ENCODE peak calls at places on chromosome 12, in ten cellular contexts. C is pancreas, G is upper lobe of left lung, Y is upper lobe of right lung, S is WERI-Rb-1, V is dorsolateral prefrontal cortex, Q is GM23248, D is AG04450, U is RWPE1, T is endothelial cell of umbilical vein. B is an unnamed sample.

GRCh38 chr12:23950011-23950774 is 723 bp upstream of the SOX5 start:
- DNase-seq in C (no peak), G (no peak), Y (peak), S (peak), V (no peak), Q (peak), D (no peak), U (no peak), T (peak), B (no peak)

GRCh38 chr12:6372403-6373003 is 2.9 kb downstream of the SCNN1A start:
- DNase-seq in C (peak), G (peak), Y (peak), S (peak), V (no peak), Q (peak), D (no peak), U (peak), T (peak), B (no peak)

GRCh38 chr12:102095677-102096263 is 24.1 kb downstream of the NUP37 start:
- DNase-seq in C (no peak), G (no peak), Y (no peak), S (no peak), V (no peak), Q (peak), D (no peak), U (peak), T (peak), B (no peak)

GRCh38 chr12:89251326-89252237 is 100.7 kb downstream of the DUSP6 start:
- DNase-seq in C (no peak), G (no peak), Y (no peak), S (no peak), V (no peak), Q (no peak), D (no peak), U (no peak), T (no peak), B (no peak)

GRCh38 chr12:18828987-18829386 is 91.1 kb downstream of the CAPZA3 start:
- DNase-seq in C (no peak), G (no peak), Y (no peak), S (no peak), V (no peak), Q (no peak), D (no peak), U (no peak), T (no peak), B (no peak)

GRCh38 chr12:126369487-126370463 is 1304.5 kb downstream of the AACS start:
- DNase-seq in C (no peak), G (no peak), Y (no peak), S (no peak), V (no peak), Q (peak), D (no peak), U (peak), T (no peak), B (no peak)

GRCh38 chr12:93807354-93807753 is 130.2 kb downstream of the CRADD start:
- DNase-seq in C (no peak), G (no peak), Y (no peak), S (no peak), V (no peak), Q (no peak), D (no peak), U (no peak), T (no peak), B (no peak)

GRCh38 chr12:53060721-53061276 is 10.9 kb downstream of the TNS2 start:
- DNase-seq in C (peak), G (no peak), Y (peak), S (no peak), V (peak), Q (no peak), D (no peak), U (no peak), T (peak), B (no peak)

GRCh38 chr12:2098852-2099251 is 46.1 kb downstream of the CACNA1C start:
- DNase-seq in C (no peak), G (no peak), Y (peak), S (no peak), V (no peak), Q (no peak), D (no peak), U (no peak), T (no peak), B (no peak)

GRCh38 chr12:16474801-16475200 is 127.4 kb downstream of the MGST1 start:
- DNase-seq in C (no peak), G (no peak), Y (no peak), S (no peak), V (no peak), Q (no peak), D (no peak), U (no peak), T (no peak), B (no peak)

GRCh38 chr12:64672925-64673409 is 62.7 kb downstream of the RASSF3 start:
- DNase-seq in C (peak), G (peak), Y (no peak), S (no peak), V (no peak), Q (no peak), D (no peak), U (no peak), T (peak), B (no peak)

GRCh38 chr12:53569174-53569557 is 57.0 kb downstream of the ATF7 start:
- DNase-seq in C (no peak), G (no peak), Y (no peak), S (no peak), V (no peak), Q (peak), D (peak), U (no peak), T (no peak), B (no peak)

GRCh38 chr12:83017001-83017400 is 330.3 kb downstream of the TMTC2 start:
- DNase-seq in C (no peak), G (no peak), Y (no peak), S (no peak), V (no peak), Q (no peak), D (no peak), U (no peak), T (no peak), B (no peak)

GRCh38 chr12:2027379-2027778 is 23.1 kb upstream of the DCP1B start:
- DNase-seq in C (no peak), G (no peak), Y (no peak), S (no peak), V (no peak), Q (no peak), D (no peak), U (no peak), T (no peak), B (no peak)

GRCh38 chr12:124625867-124626675 is 58.7 kb upstream of the NCOR2 start:
- DNase-seq in C (no peak), G (peak), Y (peak), S (no peak), V (no peak), Q (peak), D (no peak), U (peak), T (peak), B (no peak)

GRCh38 chr12:131642101-131642540 is 68.8 kb upstream of the SFSWAP start:
- DNase-seq in C (no peak), G (no peak), Y (no peak), S (peak), V (no peak), Q (no peak), D (no peak), U (peak), T (peak), B (no peak)

GRCh38 chr12:118980407-118981014 is 830 bp upstream of the SRRM4 start:
- DNase-seq in C (no peak), G (no peak), Y (no peak), S (peak), V (peak), Q (no peak), D (no peak), U (no peak), T (no peak), B (no peak)

GRCh38 chr12:8699714-8700113 is 1.9 kb downstream of the RIMKLB start:
- DNase-seq in C (no peak), G (no peak), Y (no peak), S (peak), V (no peak), Q (no peak), D (no peak), U (no peak), T (no peak), B (no peak)

GRCh38 chr12:77406131-77406905 is 340.9 kb upstream of the E2F7 start:
- DNase-seq in C (no peak), G (no peak), Y (no peak), S (no peak), V (no peak), Q (no peak), D (no peak), U (no peak), T (no peak), B (no peak)

GRCh38 chr12:54048694-54049093 is 4.9 kb upstream of the HOXC4 start:
- DNase-seq in C (no peak), G (no peak), Y (no peak), S (no peak), V (no peak), Q (no peak), D (no peak), U (no peak), T (no peak), B (no peak)

GRCh38 chr12:93379432-93380308 is 1.9 kb downstream of the NUDT4 start:
- DNase-seq in C (no peak), G (no peak), Y (no peak), S (no peak), V (no peak), Q (peak), D (no peak), U (no peak), T (peak), B (no peak)

GRCh38 chr12:104499668-104500328 is 43.0 kb downstream of the CHST11 start:
- DNase-seq in C (no peak), G (no peak), Y (no peak), S (no peak), V (no peak), Q (no peak), D (no peak), U (no peak), T (no peak), B (no peak)

GRCh38 chr12:96197503-96198272 is 3.5 kb downstream of the ELK3 start:
- DNase-seq in C (no peak), G (no peak), Y (no peak), S (no peak), V (no peak), Q (peak), D (peak), U (peak), T (peak), B (no peak)

GRCh38 chr12:5510251-5510805 is 78.4 kb downstream of the NTF3 start:
- DNase-seq in C (no peak), G (no peak), Y (no peak), S (no peak), V (no peak), Q (no peak), D (no peak), U (no peak), T (no peak), B (no peak)

GRCh38 chr12:28023156-28023887 is 50.8 kb upstream of the PTHLH start:
- DNase-seq in C (no peak), G (no peak), Y (no peak), S (no peak), V (no peak), Q (peak), D (peak), U (peak), T (peak), B (no peak)

GRCh38 chr12:75820848-75821578 is 210.6 kb downstream of the PHLDA1 start:
- DNase-seq in C (no peak), G (no peak), Y (no peak), S (peak), V (no peak), Q (peak), D (peak), U (peak), T (no peak), B (no peak)

GRCh38 chr12:84983289-84983688 is 52.8 kb downstream of the TSPAN19 start:
- DNase-seq in C (no peak), G (no peak), Y (no peak), S (no peak), V (no peak), Q (no peak), D (no peak), U (no peak), T (no peak), B (no peak)

GRCh38 chr12:111412007-111412829 is 6.5 kb downstream of the SH2B3 start:
- DNase-seq in C (no peak), G (no peak), Y (no peak), S (no peak), V (peak), Q (peak), D (no peak), U (no peak), T (peak), B (peak)

GRCh38 chr12:108826807-108827721 is 30.3 kb downstream of the SSH1 start:
- DNase-seq in C (no peak), G (no peak), Y (no peak), S (peak), V (no peak), Q (peak), D (no peak), U (no peak), T (peak), B (no peak)

GRCh38 chr12:43737646-43738045 is 20.9 kb downstream of the PUS7L start:
- DNase-seq in C (no peak), G (no peak), Y (no peak), S (no peak), V (no peak), Q (peak), D (no peak), U (no peak), T (no peak), B (no peak)

GRCh38 chr12:93785262-93786010 is 108.3 kb downstream of the CRADD start:
- DNase-seq in C (no peak), G (peak), Y (no peak), S (no peak), V (no peak), Q (peak), D (no peak), U (peak), T (peak), B (no peak)

GRCh38 chr12:46214668-46215429 is 54.0 kb downstream of the SLC38A1 start:
- DNase-seq in C (no peak), G (peak), Y (no peak), S (no peak), V (no peak), Q (no peak), D (no peak), U (no peak), T (no peak), B (no peak)

GRCh38 chr12:104952816-104953215 is 5.3 kb downstream of the SLC41A2 start:
- DNase-seq in C (no peak), G (no peak), Y (no peak), S (no peak), V (no peak), Q (no peak), D (no peak), U (no peak), T (no peak), B (no peak)

GRCh38 chr12:46562625-46563228 is 190.2 kb upstream of the SLC38A2 start:
- DNase-seq in C (no peak), G (no peak), Y (no peak), S (no peak), V (no peak), Q (peak), D (no peak), U (no peak), T (peak), B (no peak)

GRCh38 chr12:115338566-115339294 is 654.8 kb upstream of the TBX3 start:
- DNase-seq in C (no peak), G (no peak), Y (no peak), S (no peak), V (no peak), Q (no peak), D (no peak), U (no peak), T (no peak), B (no peak)

GRCh38 chr12:12507121-12507520 is 55.5 kb downstream of the DUSP16 start:
- DNase-seq in C (no peak), G (no peak), Y (no peak), S (no peak), V (no peak), Q (no peak), D (no peak), U (no peak), T (no peak), B (no peak)
- H3K27ac ChIP-seq in C (no peak), G (peak), Y (peak), S (no peak), V (peak), Q (peak), D (no peak), U (no peak), T (no peak), B (no peak)

DNA sequence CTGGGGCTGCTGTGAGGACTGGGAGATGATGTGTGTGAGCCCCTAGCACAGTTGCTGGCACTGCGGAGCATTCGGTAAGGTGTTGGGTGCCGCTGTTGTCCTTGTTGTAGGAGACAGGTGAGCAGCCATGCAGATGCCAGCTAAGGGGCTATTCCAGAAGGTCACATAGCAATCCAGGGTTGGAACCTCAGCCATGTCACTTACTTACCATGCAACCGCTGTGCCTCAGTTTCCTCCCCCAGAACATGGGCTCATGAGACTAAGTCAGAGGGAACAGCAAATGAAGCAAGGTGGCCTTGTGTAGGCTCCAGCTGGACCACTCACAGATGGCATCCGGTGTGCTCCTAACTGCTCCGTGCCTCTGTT is 13.2 kb downstream of the DTX1 start:
- DNase-seq in C (no peak), G (no peak), Y (no peak), S (no peak), V (no peak), Q (no peak), D (no peak), U (no peak), T (no peak), B (no peak)
- H3K27ac ChIP-seq in C (no peak), G (no peak), Y (no peak), S (no peak), V (no peak), Q (no peak), D (no peak), U (no peak), T (no peak), B (no peak)

DNA sequence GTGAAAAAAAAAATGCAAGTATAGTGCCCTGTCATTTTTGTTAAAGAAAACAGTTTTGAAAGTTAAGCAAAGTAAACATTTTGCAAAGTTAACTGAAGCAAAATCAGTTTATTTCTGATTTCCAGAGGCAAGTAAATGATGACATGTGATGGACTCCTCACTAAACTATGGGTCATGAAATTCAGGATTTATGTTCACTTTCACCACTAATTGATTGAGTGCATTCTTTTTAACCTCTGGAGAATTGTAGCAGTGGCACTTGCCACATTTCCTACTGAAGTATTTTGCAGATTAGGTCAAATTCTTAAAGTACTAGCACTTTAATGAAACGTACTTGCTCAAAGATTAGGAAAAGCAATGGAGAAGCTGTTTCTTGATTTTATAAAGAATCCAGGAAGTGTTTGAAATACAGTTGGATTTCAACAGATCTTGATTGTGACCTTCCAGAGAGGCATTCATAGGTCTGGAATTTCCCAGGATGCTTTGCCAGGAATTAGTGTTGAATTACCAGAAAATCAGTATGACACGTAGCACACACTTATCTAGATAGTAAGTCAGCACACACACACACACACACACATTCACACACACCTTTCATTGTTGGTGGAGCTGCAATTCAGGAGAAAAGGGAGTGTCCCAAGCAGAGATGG is 162.6 kb downstream of the MYRFL start:
- DNase-seq in C (no peak), G (no peak), Y (no peak), S (no peak), V (no peak), Q (peak), D (peak), U (peak), T (peak), B (no peak)
- H3K27ac ChIP-seq in C (peak), G (peak), Y (peak), S (no peak), V (no peak), Q (peak), D (peak), U (no peak), T (peak), B (no peak)

GRCh38 chr12:100413006-100413405 is 56.1 kb downstream of the SLC17A8 start:
- DNase-seq in C (no peak), G (no peak), Y (no peak), S (no peak), V (no peak), Q (no peak), D (no peak), U (no peak), T (no peak), B (no peak)

GRCh38 chr12:100414756-100415155 is 57.9 kb downstream of the SLC17A8 start:
- DNase-seq in C (no peak), G (no peak), Y (no peak), S (no peak), V (no peak), Q (no peak), D (no peak), U (no peak), T (no peak), B (no peak)
- H3K27ac ChIP-seq in C (no peak), G (no peak), Y (no peak), S (no peak), V (no peak), Q (no peak), D (no peak), U (no peak), T (no peak), B (no peak)

GRCh38 chr12:52052471-52053186 is 1.4 kb downstream of the NR4A1 start:
- DNase-seq in C (peak), G (peak), Y (no peak), S (no peak), V (no peak), Q (no peak), D (no peak), U (no peak), T (no peak), B (no peak)
- H3K27ac ChIP-seq in C (peak), G (peak), Y (no peak), S (no peak), V (peak), Q (peak), D (no peak), U (peak), T (no peak), B (peak)

GRCh38 chr12:32230607-32230982 is 123.9 kb downstream of the BICD1 start:
- DNase-seq in C (no peak), G (no peak), Y (no peak), S (no peak), V (no peak), Q (no peak), D (no peak), U (no peak), T (no peak), B (no peak)
- H3K27ac ChIP-seq in C (no peak), G (no peak), Y (no peak), S (no peak), V (no peak), Q (no peak), D (no peak), U (no peak), T (no peak), B (no peak)

GRCh38 chr12:79549531-79550271 is 141.1 kb downstream of the PAWR start:
- DNase-seq in C (no peak), G (no peak), Y (no peak), S (no peak), V (no peak), Q (peak), D (no peak), U (no peak), T (peak), B (no peak)
- H3K27ac ChIP-seq in C (peak), G (peak), Y (no peak), S (no peak), V (no peak), Q (peak), D (no peak), U (no peak), T (peak), B (no peak)

GRCh38 chr12:68180792-68181744 is 21.5 kb upstream of the IFNG start:
- DNase-seq in C (no peak), G (no peak), Y (no peak), S (peak), V (no peak), Q (no peak), D (no peak), U (no peak), T (no peak), B (no peak)
- H3K27ac ChIP-seq in C (no peak), G (no peak), Y (no peak), S (no peak), V (no peak), Q (no peak), D (no peak), U (no peak), T (no peak), B (no peak)

GRCh38 chr12:57896139-57896436 is 45.3 kb upstream of the ATP23 start:
- DNase-seq in C (no peak), G (no peak), Y (no peak), S (peak), V (no peak), Q (peak), D (no peak), U (no peak), T (no peak), B (no peak)
- H3K27ac ChIP-seq in C (peak), G (peak), Y (peak), S (peak), V (peak), Q (peak), D (peak), U (peak), T (peak), B (peak)

GRCh38 chr12:106073179-106073578 is 65.6 kb downstream of the NUAK1 start:
- DNase-seq in C (no peak), G (no peak), Y (no peak), S (no peak), V (no peak), Q (no peak), D (no peak), U (no peak), T (no peak), B (no peak)

GRCh38 chr12:106072751-106073150 is 66.0 kb downstream of the NUAK1 start:
- DNase-seq in C (no peak), G (no peak), Y (no peak), S (no peak), V (no peak), Q (no peak), D (no peak), U (no peak), T (no peak), B (no peak)

GRCh38 chr12:106071686-106072085 is 67.1 kb downstream of the NUAK1 start:
- DNase-seq in C (no peak), G (no peak), Y (no peak), S (no peak), V (no peak), Q (no peak), D (no peak), U (no peak), T (no peak), B (no peak)

GRCh38 chr12:106074706-106075392 is 63.9 kb downstream of the NUAK1 start:
- DNase-seq in C (no peak), G (no peak), Y (no peak), S (no peak), V (no peak), Q (no peak), D (no peak), U (no peak), T (peak), B (no peak)

GRCh38 chr12:106074361-106074705 is 64.4 kb downstream of the NUAK1 start:
- DNase-seq in C (no peak), G (no peak), Y (no peak), S (no peak), V (no peak), Q (peak), D (no peak), U (no peak), T (no peak), B (no peak)
- H3K27ac ChIP-seq in C (no peak), G (peak), Y (peak), S (no peak), V (peak), Q (no peak), D (peak), U (no peak), T (no peak), B (peak)